ENCODE peak calls at places on chromosomes 12 and 14, in five cellular contexts. One of them, this sample, is unnamed.

GRCh38 chr14:58066115-58066514 is 85.9 kb downstream of the ARMH4 start:
- DNase-seq in upper lobe of right lung: no peak
- DNase-seq in neural crest cell: no peak
- DNase-seq in fibroblast of pulmonary artery: no peak
- DNase-seq in GM10248: no peak
- DNase-seq in this sample: no peak

GRCh38 chr14:64950889-64951288 is 8.3 kb upstream of the GPX2 start:
- DNase-seq in neural crest cell: no peak
- DNase-seq in GM10248: no peak
- DNase-seq in upper lobe of right lung: no peak
- DNase-seq in fibroblast of pulmonary artery: no peak
- DNase-seq in this sample: no peak

GRCh38 chr14:31770271-31770670 is 209.1 kb downstream of the NUBPL start:
- DNase-seq in fibroblast of pulmonary artery: peak; percentile 48
- DNase-seq in neural crest cell: no peak
- DNase-seq in upper lobe of right lung: no peak
- DNase-seq in GM10248: no peak
- DNase-seq in this sample: no peak

GRCh38 chr12:28209782-28210181 is 19.5 kb downstream of the CCDC91 start:
- DNase-seq in fibroblast of pulmonary artery: no peak
- DNase-seq in GM10248: no peak
- DNase-seq in upper lobe of right lung: no peak
- DNase-seq in neural crest cell: no peak
- DNase-seq in this sample: no peak

GRCh38 chr12:47850153-47851084 is 30.7 kb upstream of the HDAC7 start:
- DNase-seq in upper lobe of right lung: no peak
- DNase-seq in fibroblast of pulmonary artery: no peak
- DNase-seq in neural crest cell: no peak
- DNase-seq in GM10248: no peak
- DNase-seq in this sample: no peak

GRCh38 chr14:22268875-22269274 is 320.1 kb downstream of the DAD1 start:
- DNase-seq in upper lobe of right lung: no peak
- DNase-seq in GM10248: no peak
- DNase-seq in neural crest cell: no peak
- DNase-seq in fibroblast of pulmonary artery: peak; percentile 10
- DNase-seq in this sample: no peak

GRCh38 chr12:127108360-127109215 is 1158.4 kb upstream of the TMEM132C start:
- DNase-seq in fibroblast of pulmonary artery: peak; percentile 64
- DNase-seq in GM10248: peak; percentile 28
- DNase-seq in upper lobe of right lung: peak; percentile 68
- DNase-seq in neural crest cell: peak; percentile 52
- DNase-seq in this sample: peak; percentile 17

GRCh38 chr14:39050389-39050788 is 52.6 kb downstream of the SEC23A start:
- DNase-seq in neural crest cell: no peak
- DNase-seq in fibroblast of pulmonary artery: peak; percentile 65
- DNase-seq in GM10248: peak; percentile 17
- DNase-seq in upper lobe of right lung: no peak
- DNase-seq in this sample: peak; percentile 14

GRCh38 chr12:76611533-76611932 is 52.0 kb upstream of the OSBPL8 start:
- DNase-seq in upper lobe of right lung: no peak
- DNase-seq in neural crest cell: no peak
- DNase-seq in GM10248: no peak
- DNase-seq in fibroblast of pulmonary artery: peak; percentile 87
- DNase-seq in this sample: no peak

GRCh38 chr14:38971258-38971921 is 131.6 kb downstream of the SEC23A start:
- DNase-seq in GM10248: no peak
- DNase-seq in fibroblast of pulmonary artery: no peak
- DNase-seq in upper lobe of right lung: no peak
- DNase-seq in neural crest cell: no peak
- DNase-seq in this sample: no peak

GRCh38 chr14:55120466-55121144 is 8.4 kb upstream of the LGALS3 start:
- DNase-seq in fibroblast of pulmonary artery: no peak
- DNase-seq in upper lobe of right lung: no peak
- DNase-seq in neural crest cell: no peak
- DNase-seq in GM10248: no peak
- DNase-seq in this sample: no peak

GRCh38 chr14:99612737-99613330 is 8.8 kb upstream of the CCDC85C start:
- DNase-seq in neural crest cell: no peak
- DNase-seq in fibroblast of pulmonary artery: peak; percentile 69
- DNase-seq in GM10248: no peak
- DNase-seq in upper lobe of right lung: no peak
- DNase-seq in this sample: no peak

GRCh38 chr12:97324471-97324870 is 138.1 kb upstream of the RMST start:
- DNase-seq in neural crest cell: no peak
- DNase-seq in fibroblast of pulmonary artery: no peak
- DNase-seq in GM10248: no peak
- DNase-seq in upper lobe of right lung: no peak
- DNase-seq in this sample: no peak

GRCh38 chr14:53979747-53980642 is 23.4 kb upstream of the BMP4 start:
- DNase-seq in fibroblast of pulmonary artery: peak; percentile 62
- DNase-seq in neural crest cell: no peak
- DNase-seq in GM10248: no peak
- DNase-seq in upper lobe of right lung: no peak
- DNase-seq in this sample: no peak

GRCh38 chr14:99261916-99262787 is 9.8 kb downstream of the BCL11B start:
- DNase-seq in upper lobe of right lung: no peak
- DNase-seq in neural crest cell: no peak
- DNase-seq in fibroblast of pulmonary artery: no peak
- DNase-seq in GM10248: no peak
- DNase-seq in this sample: no peak

GRCh38 chr12:34292736-34293625 is 270.7 kb downstream of the ALG10 start:
- DNase-seq in upper lobe of right lung: peak; percentile 42
- DNase-seq in neural crest cell: no peak
- DNase-seq in GM10248: no peak
- DNase-seq in fibroblast of pulmonary artery: no peak
- DNase-seq in this sample: no peak

GRCh38 chr12:32332446-32332845 is 66.9 kb upstream of the FGD4 start:
- DNase-seq in neural crest cell: no peak
- DNase-seq in fibroblast of pulmonary artery: no peak
- DNase-seq in GM10248: no peak
- DNase-seq in upper lobe of right lung: no peak
- DNase-seq in this sample: no peak

GRCh38 chr14:104370256-104370870 is 209.2 kb upstream of the C14orf180 start:
- DNase-seq in neural crest cell: no peak
- DNase-seq in upper lobe of right lung: no peak
- DNase-seq in fibroblast of pulmonary artery: no peak
- DNase-seq in GM10248: no peak
- DNase-seq in this sample: no peak

GRCh38 chr14:99119554-99119953 is 152.4 kb downstream of the BCL11B start:
- DNase-seq in neural crest cell: no peak
- DNase-seq in upper lobe of right lung: no peak
- DNase-seq in GM10248: no peak
- DNase-seq in fibroblast of pulmonary artery: no peak
- DNase-seq in this sample: no peak

GRCh38 chr14:51825926-51826325 is 34.5 kb upstream of the GNG2 start:
- DNase-seq in upper lobe of right lung: no peak
- DNase-seq in neural crest cell: no peak
- DNase-seq in fibroblast of pulmonary artery: no peak
- DNase-seq in GM10248: no peak
- DNase-seq in this sample: no peak

GRCh38 chr12:87871061-87871460 is 158.1 kb downstream of the C12orf50 start:
- DNase-seq in fibroblast of pulmonary artery: peak; percentile 31
- DNase-seq in upper lobe of right lung: no peak
- DNase-seq in neural crest cell: no peak
- DNase-seq in GM10248: no peak
- DNase-seq in this sample: no peak

GRCh38 chr14:81252278-81252677 is 31.5 kb upstream of the GTF2A1 start:
- DNase-seq in fibroblast of pulmonary artery: no peak
- DNase-seq in neural crest cell: no peak
- DNase-seq in upper lobe of right lung: no peak
- DNase-seq in GM10248: no peak
- DNase-seq in this sample: no peak
- TF ChIP-seq CTCF in fibroblast of pulmonary artery: no peak
- TF ChIP-seq CTCF in neural crest cell: no peak
- TF ChIP-seq CTCF in upper lobe of right lung: no peak
- TF ChIP-seq CTCF in GM10248: no peak
- TF ChIP-seq CTCF in this sample: peak; percentile 31

GRCh38 chr14:71190691-71191090 is 283.4 kb downstream of the PCNX1 start:
- DNase-seq in upper lobe of right lung: no peak
- DNase-seq in GM10248: no peak
- DNase-seq in neural crest cell: no peak
- DNase-seq in fibroblast of pulmonary artery: no peak
- DNase-seq in this sample: no peak
- TF ChIP-seq CTCF in upper lobe of right lung: no peak
- TF ChIP-seq CTCF in GM10248: no peak
- TF ChIP-seq CTCF in neural crest cell: no peak
- TF ChIP-seq CTCF in fibroblast of pulmonary artery: no peak
- TF ChIP-seq CTCF in this sample: no peak

DNA sequence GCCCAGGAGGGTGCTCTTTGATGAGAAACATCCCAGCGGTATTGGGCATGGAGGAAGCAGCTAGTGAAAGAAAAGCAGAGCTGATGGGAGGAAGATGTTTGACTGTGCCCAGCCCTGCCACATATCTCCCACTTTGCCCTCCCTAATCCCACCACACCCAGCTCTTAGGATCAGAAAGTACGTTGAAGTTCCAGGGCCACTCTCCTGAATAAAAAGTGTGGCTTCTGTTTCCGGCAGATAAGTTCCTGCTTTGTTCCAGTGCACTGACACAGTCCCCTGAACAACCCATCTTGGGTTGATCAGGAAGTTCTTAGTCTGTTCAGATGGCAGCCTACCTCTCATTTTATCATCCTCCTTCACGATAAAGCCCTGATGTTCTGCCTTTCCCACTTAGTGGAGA is 16.5 kb downstream of the TPCN1 start:
- DNase-seq in upper lobe of right lung: no peak
- DNase-seq in GM10248: no peak
- DNase-seq in fibroblast of pulmonary artery: no peak
- DNase-seq in neural crest cell: no peak
- DNase-seq in this sample: no peak
- TF ChIP-seq CTCF in upper lobe of right lung: no peak
- TF ChIP-seq CTCF in GM10248: no peak
- TF ChIP-seq CTCF in fibroblast of pulmonary artery: no peak
- TF ChIP-seq CTCF in neural crest cell: no peak
- TF ChIP-seq CTCF in this sample: no peak

DNA sequence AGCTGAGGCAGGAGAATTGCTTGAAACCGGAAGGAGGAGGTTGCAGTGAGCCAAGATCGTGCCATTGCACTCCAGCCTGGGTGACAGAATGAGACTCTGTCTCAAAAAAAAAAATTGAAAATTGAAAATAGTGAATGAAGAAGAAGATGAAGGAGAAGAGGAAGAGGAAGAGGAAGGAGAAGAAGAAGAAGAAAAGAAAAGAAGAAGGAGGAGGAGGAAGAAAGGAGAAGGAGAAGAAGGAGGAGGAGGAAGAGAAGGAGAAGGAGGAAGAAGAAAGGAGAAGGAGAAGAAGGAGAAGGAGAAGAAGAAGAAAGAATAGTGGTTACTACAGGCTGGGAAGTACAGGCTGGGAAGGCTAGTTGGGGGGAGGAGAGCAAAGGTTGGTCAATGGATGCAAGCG is 124.3 kb upstream of the CPSF6 start:
- DNase-seq in upper lobe of right lung: no peak
- DNase-seq in fibroblast of pulmonary artery: no peak
- DNase-seq in neural crest cell: no peak
- DNase-seq in GM10248: no peak
- DNase-seq in this sample: no peak
- TF ChIP-seq CTCF in upper lobe of right lung: no peak
- TF ChIP-seq CTCF in fibroblast of pulmonary artery: no peak
- TF ChIP-seq CTCF in neural crest cell: no peak
- TF ChIP-seq CTCF in GM10248: no peak
- TF ChIP-seq CTCF in this sample: no peak

DNA sequence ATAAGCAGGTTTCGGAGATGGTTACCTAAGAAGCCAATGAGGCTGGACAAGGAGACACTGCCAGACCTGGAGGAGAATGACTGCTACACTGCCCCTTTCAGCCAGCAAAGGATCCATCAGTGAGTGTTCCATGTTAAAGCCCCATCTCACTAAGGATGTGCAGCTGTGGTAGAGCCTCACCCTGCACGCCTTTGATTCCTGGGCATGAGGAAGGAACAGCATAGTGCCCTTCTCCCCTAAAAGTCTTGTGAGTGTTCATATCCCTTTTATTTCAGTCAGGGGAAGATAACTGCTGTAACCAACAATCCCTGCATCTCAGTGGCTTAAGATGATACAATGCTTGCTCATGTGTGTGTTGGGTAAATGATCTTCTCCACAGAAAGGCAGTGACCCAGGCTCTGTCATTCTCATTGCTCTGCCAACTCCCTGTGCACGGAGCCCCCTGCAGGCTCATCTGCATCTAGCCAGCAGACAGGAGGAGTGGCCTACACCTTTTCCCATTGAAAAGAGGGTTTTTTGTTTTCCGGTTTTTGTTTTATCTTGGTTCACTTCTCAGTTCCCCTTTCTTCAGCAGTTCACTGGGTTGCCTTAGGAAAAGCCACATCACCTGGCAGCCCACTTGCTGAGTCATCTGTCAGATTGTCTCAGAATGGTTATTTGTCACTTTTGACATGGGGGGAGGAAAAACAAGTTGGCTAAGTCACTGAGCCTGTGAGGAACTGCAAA is 193.1 kb downstream of the ANO4 start:
- DNase-seq in upper lobe of right lung: no peak
- DNase-seq in GM10248: peak; percentile 62
- DNase-seq in neural crest cell: peak; percentile 8
- DNase-seq in fibroblast of pulmonary artery: peak; percentile 62
- DNase-seq in this sample: peak; percentile 50
- TF ChIP-seq CTCF in upper lobe of right lung: no peak
- TF ChIP-seq CTCF in GM10248: peak; percentile 61
- TF ChIP-seq CTCF in neural crest cell: peak; percentile 60
- TF ChIP-seq CTCF in fibroblast of pulmonary artery: peak; percentile 69
- TF ChIP-seq CTCF in this sample: peak; percentile 62

This sample was measured in GM13977.